ENCODE peak calls at places on chromosomes 6 and 20, in five cellular contexts. Q is IMR-90; I is OCI-LY7; V is CD4-positive, CD25-positive, alpha-beta regulatory T cell; X is lung. F is an unnamed sample.

GRCh38 chr20:60056345-60057122 is 98.3 kb downstream of the CDH26 start:
- DNase-seq in Q (no peak), I (no peak), V (no peak), X (no peak), F (no peak)

GRCh38 chr20:48750941-48751620 is 76.7 kb downstream of the PREX1 start:
- DNase-seq in Q (no peak), I (peak), V (no peak), X (peak), F (no peak)

GRCh38 chr6:140182819-140183218 is 808.4 kb upstream of the CITED2 start:
- DNase-seq in Q (no peak), I (no peak), V (no peak), X (no peak), F (no peak)

GRCh38 chr6:5215181-5215580 is 45.6 kb downstream of the LYRM4 start:
- DNase-seq in Q (peak), I (no peak), V (no peak), X (no peak), F (no peak)

GRCh38 chr6:75211920-75212590 is 6.2 kb upstream of the COL12A1 start:
- DNase-seq in Q (no peak), I (no peak), V (no peak), X (no peak), F (no peak)

GRCh38 chr6:122869437-122870024 is 80.5 kb downstream of the SMPDL3A start:
- DNase-seq in Q (peak), I (peak), V (no peak), X (no peak), F (peak)

GRCh38 chr6:49909508-49910047 is 43.2 kb upstream of the CRISP1 start:
- DNase-seq in Q (no peak), I (no peak), V (no peak), X (no peak), F (no peak)

GRCh38 chr6:44304282-44305199 is 8.6 kb downstream of the AARS2 start:
- DNase-seq in Q (peak), I (peak), V (peak), X (no peak), F (no peak)

GRCh38 chr20:61256365-61256764 is 4.3 kb downstream of the CDH4 start:
- DNase-seq in Q (no peak), I (no peak), V (no peak), X (no peak), F (no peak)

GRCh38 chr20:57450931-57451330 is 59.7 kb downstream of the RBM38 start:
- DNase-seq in Q (no peak), I (peak), V (no peak), X (no peak), F (no peak)
- H3K27ac ChIP-seq in Q (no peak), I (peak), V (no peak), X (peak), F (no peak)

GRCh38 chr6:25298508-25298834 is 19.3 kb downstream of the CARMIL1 start:
- DNase-seq in Q (no peak), I (peak), V (no peak), X (no peak), F (no peak)

GRCh38 chr6:25303234-25303633 is 24.1 kb downstream of the CARMIL1 start:
- DNase-seq in Q (no peak), I (peak), V (no peak), X (no peak), F (no peak)

GRCh38 chr6:25301358-25301757 is 22.2 kb downstream of the CARMIL1 start:
- DNase-seq in Q (no peak), I (peak), V (no peak), X (no peak), F (no peak)

GRCh38 chr6:25302677-25303128 is 23.5 kb downstream of the CARMIL1 start:
- DNase-seq in Q (peak), I (no peak), V (no peak), X (peak), F (no peak)

GRCh38 chr6:25302156-25302555 is 23.0 kb downstream of the CARMIL1 start:
- DNase-seq in Q (no peak), I (no peak), V (no peak), X (no peak), F (no peak)
- H3K27ac ChIP-seq in Q (peak), I (peak), V (no peak), X (no peak), F (peak)

GRCh38 chr20:22776369-22776768 is 192.0 kb upstream of the FOXA2 start:
- DNase-seq in Q (no peak), I (no peak), V (no peak), X (no peak), F (no peak)
- H3K27ac ChIP-seq in Q (no peak), I (no peak), V (no peak), X (no peak), F (no peak)

DNA sequence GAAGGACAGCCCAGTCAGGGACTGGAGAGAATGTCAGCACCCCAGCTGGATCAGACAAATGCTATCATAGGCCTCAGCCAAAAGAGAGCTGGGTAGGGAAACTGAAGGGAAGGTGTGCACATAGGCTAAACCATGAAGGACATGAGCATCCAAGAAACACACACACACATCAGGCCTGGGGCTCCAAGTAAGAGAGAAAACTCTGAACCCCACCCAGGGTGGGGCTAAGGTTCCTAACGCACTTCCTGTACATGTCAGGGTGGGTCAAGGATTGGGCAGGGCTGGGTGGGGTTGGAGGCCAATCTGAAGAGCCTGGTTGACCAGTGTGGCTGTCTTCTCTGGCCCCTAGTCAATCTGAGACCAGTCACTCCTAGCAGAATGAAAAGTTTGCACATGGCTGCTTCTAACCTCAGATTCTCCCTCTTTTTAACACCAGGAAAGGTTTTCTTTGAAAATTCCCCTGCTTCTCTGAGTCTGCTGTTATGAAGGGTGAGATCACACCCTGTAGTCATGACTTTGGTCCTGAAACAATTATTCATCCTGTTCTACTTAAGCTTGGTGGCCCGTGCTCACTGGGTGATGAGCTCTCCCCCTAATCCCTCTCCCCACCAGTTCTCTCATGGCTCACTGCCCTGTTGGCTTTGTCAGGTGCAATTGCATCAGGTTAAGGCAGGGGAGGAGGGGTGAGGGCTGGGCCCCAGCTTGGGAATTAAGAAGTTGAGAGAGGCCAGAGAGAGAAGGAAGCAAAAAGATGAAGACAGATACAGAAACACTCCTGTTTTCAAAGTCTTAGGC is 88.4 kb downstream of the MAFB start:
- DNase-seq in Q (no peak), I (no peak), V (no peak), X (no peak), F (no peak)
- H3K27ac ChIP-seq in Q (no peak), I (no peak), V (no peak), X (no peak), F (no peak)

GRCh38 chr6:154476494-154476893 is 34.0 kb downstream of the CNKSR3 start:
- DNase-seq in Q (no peak), I (no peak), V (no peak), X (no peak), F (no peak)

GRCh38 chr6:154479388-154480143 is 30.9 kb downstream of the CNKSR3 start:
- DNase-seq in Q (peak), I (no peak), V (no peak), X (no peak), F (no peak)

GRCh38 chr6:154480144-154480639 is 30.3 kb downstream of the CNKSR3 start:
- DNase-seq in Q (no peak), I (no peak), V (no peak), X (no peak), F (no peak)

GRCh38 chr6:154478691-154479090 is 31.8 kb downstream of the CNKSR3 start:
- DNase-seq in Q (no peak), I (no peak), V (no peak), X (no peak), F (no peak)

GRCh38 chr6:154478021-154478651 is 32.3 kb downstream of the CNKSR3 start:
- DNase-seq in Q (peak), I (no peak), V (no peak), X (peak), F (peak)
- H3K27ac ChIP-seq in Q (peak), I (no peak), V (no peak), X (peak), F (peak)

GRCh38 chr20:23654005-23654404 is 16.2 kb upstream of the CST3 start:
- DNase-seq in Q (no peak), I (no peak), V (no peak), X (no peak), F (no peak)
- H3K27ac ChIP-seq in Q (no peak), I (no peak), V (no peak), X (no peak), F (peak)

DNA sequence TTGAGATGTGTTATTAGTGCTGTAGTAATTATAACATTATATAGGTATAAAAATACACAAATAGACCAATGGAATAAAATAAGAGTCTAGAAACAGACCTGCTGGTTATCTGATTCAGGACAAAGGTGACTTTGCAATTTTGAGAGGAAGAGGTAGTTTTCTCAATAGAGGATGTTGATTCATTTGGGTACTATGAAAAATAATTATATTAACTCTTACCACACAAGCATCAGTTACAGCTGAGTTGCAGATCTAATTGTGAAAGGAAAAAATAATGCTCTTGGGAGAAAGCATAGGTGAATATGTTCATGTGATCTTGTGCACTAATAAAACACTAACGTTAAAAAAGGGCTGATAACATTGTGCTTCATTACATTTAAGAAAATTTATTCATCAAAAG is 103.0 kb downstream of the BCKDHB start:
- DNase-seq in Q (no peak), I (no peak), V (no peak), X (no peak), F (no peak)
- H3K27ac ChIP-seq in Q (no peak), I (no peak), V (no peak), X (no peak), F (no peak)

GRCh38 chr6:135830452-135830851 is 21.0 kb upstream of the PDE7B start:
- DNase-seq in Q (peak), I (no peak), V (no peak), X (no peak), F (no peak)
- H3K27ac ChIP-seq in Q (no peak), I (no peak), V (no peak), X (no peak), F (no peak)

GRCh38 chr6:132131777-132132176 is 180.6 kb upstream of the CCN2 start:
- DNase-seq in Q (peak), I (no peak), V (no peak), X (no peak), F (peak)
- H3K27ac ChIP-seq in Q (peak), I (no peak), V (no peak), X (no peak), F (peak)

DNA sequence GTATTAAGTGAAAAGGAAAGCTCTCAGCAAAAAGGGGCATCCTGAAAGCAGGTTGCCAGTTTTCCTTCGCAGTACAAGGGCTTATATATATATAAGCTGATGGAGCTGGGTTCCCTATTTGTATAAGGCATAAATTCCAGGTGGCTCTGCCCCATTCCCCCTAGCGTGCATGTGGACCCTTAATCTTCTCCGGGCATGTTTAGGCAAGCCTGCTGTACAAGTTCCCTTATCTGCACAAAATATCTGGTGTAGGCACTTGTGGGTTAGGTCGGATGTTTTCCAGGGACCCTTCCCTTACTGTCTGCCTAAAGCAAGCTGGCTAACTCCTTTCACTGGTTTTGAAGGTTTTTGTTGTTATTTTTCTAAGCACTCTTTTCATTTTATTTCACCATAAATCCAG is 140.7 kb downstream of the FUT9 start:
- DNase-seq in Q (no peak), I (no peak), V (no peak), X (no peak), F (no peak)
- H3K27ac ChIP-seq in Q (no peak), I (no peak), V (no peak), X (no peak), F (no peak)